ENCODE peak calls at places on chromosomes 16 and 17, in eight cellular contexts. V, K, X, J, U, S, P and H are unnamed samples.
A peak's percentile ranks its signal among the peaks of the same experiment; 100 is the strongest.

GRCh38 chr17:58510075-58510474 is 4.4 kb downstream of the MTMR4 start:
- DNase-seq in V (no peak), K (no peak), X (no peak), J (no peak), U (no peak), S (no peak), P (no peak), H (no peak)

GRCh38 chr17:70989301-70989700 is 820.0 kb downstream of the KCNJ2 start:
- DNase-seq in V (no peak), K (no peak), X (no peak), J (no peak), U (no peak), S (peak; percentile 31), P (no peak), H (no peak)

GRCh38 chr16:23310217-23310616 is 8.1 kb downstream of the SCNN1B start:
- DNase-seq in V (no peak), K (no peak), X (no peak), J (no peak), U (no peak), S (no peak), P (no peak), H (no peak)

GRCh38 chr16:11914759-11915643 is 755 bp downstream of the GSPT1 start:
- DNase-seq in V (no peak), K (no peak), X (peak; percentile 34), J (peak; percentile 7), U (peak; percentile 34), S (peak; percentile 34), P (peak; percentile 42), H (peak; percentile 73)

GRCh38 chr17:14813649-14814048 is 451.5 kb downstream of the PMP22 start:
- DNase-seq in V (peak; percentile 4), K (no peak), X (no peak), J (no peak), U (no peak), S (peak; percentile 18), P (peak; percentile 9), H (no peak)

GRCh38 chr17:27290916-27291598 is 2.9 kb upstream of the WSB1 start:
- DNase-seq in V (no peak), K (no peak), X (no peak), J (no peak), U (no peak), S (no peak), P (no peak), H (no peak)

GRCh38 chr16:14302399-14303181 is 231.5 kb downstream of the MRTFB start:
- DNase-seq in V (no peak), K (no peak), X (peak; percentile 10), J (no peak), U (no peak), S (no peak), P (no peak), H (peak; percentile 64)

GRCh38 chr17:82640046-82640445 is 8.2 kb downstream of the WDR45B start:
- DNase-seq in V (no peak), K (no peak), X (no peak), J (no peak), U (no peak), S (no peak), P (no peak), H (no peak)

GRCh38 chr16:11844499-11844898 is 6.8 kb downstream of the RSL1D1 start:
- DNase-seq in V (no peak), K (no peak), X (no peak), J (no peak), U (no peak), S (no peak), P (no peak), H (no peak)

GRCh38 chr17:4479340-4479981 is 19.2 kb upstream of the SPNS2 start:
- DNase-seq in V (no peak), K (no peak), X (no peak), J (no peak), U (no peak), S (no peak), P (no peak), H (no peak)

GRCh38 chr16:11675561-11676511 is 7.6 kb downstream of the SNN start:
- DNase-seq in V (no peak), K (no peak), X (no peak), J (no peak), U (no peak), S (no peak), P (peak; percentile 12), H (no peak)

GRCh38 chr16:28063047-28063521 is 430 bp downstream of the GSG1L start:
- DNase-seq in V (no peak), K (no peak), X (no peak), J (no peak), U (peak; percentile 39), S (peak; percentile 13), P (no peak), H (peak; percentile 45)

GRCh38 chr16:24045641-24046040 is 209.9 kb downstream of the PRKCB start:
- DNase-seq in V (no peak), K (no peak), X (no peak), J (no peak), U (no peak), S (no peak), P (no peak), H (no peak)

GRCh38 chr16:15035163-15035729 is 20.6 kb downstream of the NTAN1 start:
- DNase-seq in V (no peak), K (no peak), X (no peak), J (no peak), U (no peak), S (no peak), P (no peak), H (no peak)

GRCh38 chr17:55273579-55274370 is 9.0 kb downstream of the HLF start:
- DNase-seq in V (peak; percentile 21), K (no peak), X (no peak), J (peak; percentile 69), U (peak; percentile 44), S (no peak), P (no peak), H (peak; percentile 38)

GRCh38 chr16:67432491-67432890 is 1.6 kb downstream of the HSD11B2 start:
- DNase-seq in V (no peak), K (no peak), X (no peak), J (no peak), U (no peak), S (no peak), P (no peak), H (no peak)

GRCh38 chr17:57918017-57918895 is 37.0 kb downstream of the CUEDC1 start:
- DNase-seq in V (no peak), K (no peak), X (no peak), J (no peak), U (peak; percentile 49), S (peak; percentile 51), P (peak; percentile 41), H (peak; percentile 49)

GRCh38 chr16:76162046-76162445 is 115.2 kb upstream of the CNTNAP4 start:
- DNase-seq in V (no peak), K (no peak), X (no peak), J (no peak), U (no peak), S (no peak), P (no peak), H (no peak)

GRCh38 chr16:27977966-27978365 is 85.5 kb downstream of the GSG1L start:
- DNase-seq in V (no peak), K (no peak), X (no peak), J (no peak), U (peak; percentile 25), S (peak; percentile 11), P (peak; percentile 26), H (no peak)

GRCh38 chr17:43809121-43809520 is 23.8 kb downstream of the MPP3 start:
- DNase-seq in V (no peak), K (no peak), X (no peak), J (no peak), U (no peak), S (no peak), P (no peak), H (no peak)

GRCh38 chr17:82257473-82257872 is 16.0 kb downstream of the CSNK1D start:
- DNase-seq in V (peak; percentile 76), K (no peak), X (peak; percentile 61), J (peak; percentile 32), U (peak; percentile 62), S (peak; percentile 43), P (peak; percentile 66), H (no peak)

GRCh38 chr16:4737545-4737944 is 3.2 kb downstream of the DNAAF8 start:
- DNase-seq in V (no peak), K (no peak), X (no peak), J (no peak), U (no peak), S (no peak), P (no peak), H (no peak)

GRCh38 chr16:66832661-66833305 is 2.0 kb upstream of the NAE1 start:
- DNase-seq in V (no peak), K (no peak), X (no peak), J (no peak), U (no peak), S (no peak), P (peak; percentile 49), H (peak; percentile 61)

GRCh38 chr17:58248955-58249269 is 10.5 kb downstream of the LPO start:
- DNase-seq in V (no peak), K (no peak), X (no peak), J (no peak), U (no peak), S (no peak), P (no peak), H (no peak)

GRCh38 chr17:83189673-83190385 is 110.4 kb downstream of the METRNL start:
- DNase-seq in V (no peak), K (no peak), X (no peak), J (no peak), U (peak; percentile 77), S (peak; percentile 29), P (peak; percentile 74), H (peak; percentile 64)

GRCh38 chr16:66618588-66618987 is 14.1 kb downstream of the CMTM3 start:
- DNase-seq in V (no peak), K (no peak), X (no peak), J (no peak), U (peak; percentile 94), S (peak; percentile 88), P (peak; percentile 99), H (peak; percentile 93)

GRCh38 chr16:78932395-78932794 is 668.1 kb downstream of the MAF start:
- DNase-seq in V (no peak), K (no peak), X (no peak), J (no peak), U (no peak), S (no peak), P (no peak), H (no peak)